ENCODE peak calls at places on chromosomes 13 and 19, in five cellular contexts. J is transverse colon, T is GM04503, I is iPS-NIHi11, E is left cardiac atrium. G is an unnamed sample.

GRCh38 chr13:37070956-37071355 is 11.5 kb upstream of the SUPT20H start:
- DNase-seq in E (no peak), J (no peak), T (no peak), I (no peak), G (peak)

GRCh38 chr19:49362048-49362925 is at the start of gene TEAD2:
- DNase-seq in J (peak), E (peak), T (no peak), I (peak), G (peak)

GRCh38 chr19:39325778-39326680 is 5.4 kb upstream of the LRFN1 start:
- DNase-seq in I (peak), J (no peak), E (no peak), T (no peak), G (no peak)

GRCh38 chr19:18202759-18203407 is 959 bp downstream of the RAB3A start:
- DNase-seq in J (peak), T (no peak), I (peak), E (peak), G (no peak)

GRCh38 chr13:114015608-114016295 is 41.9 kb upstream of the C13orf46 start:
- DNase-seq in I (no peak), J (peak), E (peak), T (no peak), G (no peak)

GRCh38 chr13:47175172-47175806 is 278.4 kb upstream of the HTR2A start:
- DNase-seq in J (no peak), I (no peak), T (peak), E (no peak), G (peak)

GRCh38 chr13:102310691-102311432 is 91.0 kb downstream of the FGF14 start:
- DNase-seq in T (no peak), J (no peak), I (no peak), E (peak), G (no peak)

GRCh38 chr19:2097330-2098327 is 914 bp downstream of the IZUMO4 start:
- DNase-seq in I (no peak), E (no peak), T (no peak), J (peak), G (no peak)

GRCh38 chr13:110334841-110335490 is 27.9 kb downstream of the COL4A2 start:
- DNase-seq in E (no peak), J (no peak), I (no peak), T (no peak), G (no peak)

GRCh38 chr13:21549633-21550032 is 54.3 kb downstream of the MICU2 start:
- DNase-seq in J (no peak), T (no peak), I (no peak), E (no peak), G (peak)

GRCh38 chr19:53157601-53158000 is 1.3 kb downstream of the ZNF347 start:
- DNase-seq in E (peak), J (no peak), T (no peak), I (no peak), G (peak)

GRCh38 chr13:43072394-43072793 is 49.0 kb downstream of the DNAJC15 start:
- DNase-seq in E (peak), I (no peak), J (no peak), T (no peak), G (no peak)

GRCh38 chr13:27135023-27135422 is 36.6 kb downstream of the USP12 start:
- DNase-seq in E (no peak), T (no peak), I (no peak), J (no peak), G (no peak)

GRCh38 chr19:23436318-23436717 is 41.0 kb upstream of the ZNF91 start:
- DNase-seq in J (no peak), I (no peak), T (no peak), E (no peak), G (no peak)

GRCh38 chr13:44764334-44764733 is 188.2 kb upstream of the TSC22D1 start:
- DNase-seq in I (no peak), T (no peak), E (no peak), J (peak), G (no peak)

GRCh38 chr13:70505809-70506208 is 397.6 kb upstream of the KLHL1 start:
- DNase-seq in J (no peak), T (no peak), I (no peak), E (no peak), G (no peak)

GRCh38 chr13:35889560-35889959 is 241.6 kb downstream of the DCLK1 start:
- DNase-seq in E (no peak), T (no peak), I (no peak), J (no peak), G (no peak)

GRCh38 chr13:26436914-26437313 is 120.6 kb upstream of the WASF3 start:
- DNase-seq in I (no peak), T (no peak), J (no peak), E (no peak), G (no peak)

GRCh38 chr19:53884256-53884655 is 2.3 kb downstream of the PRKCG start:
- DNase-seq in J (no peak), T (no peak), I (no peak), E (no peak), G (no peak)

GRCh38 chr19:55256562-55257460 is 2.0 kb downstream of the PPP6R1 start:
- DNase-seq in J (no peak), E (no peak), T (no peak), I (no peak), G (no peak)

GRCh38 chr19:33431986-33432385 is 58.5 kb downstream of the CEBPG start:
- DNase-seq in I (no peak), T (no peak), E (no peak), J (no peak), G (no peak)

G was measured in myocyte.